ENCODE peak calls at places on chromosomes 13 and 19, in seven cellular contexts. D is heart left ventricle, S is thyroid gland, Q is ovary, Z is A549, R is esophagus squamous epithelium, G is IMR-90. C is an unnamed sample.

GRCh38 chr13:94344126-94344863 is 135.2 kb downstream of the DCT start:
- DNase-seq in D (no peak), S (no peak), Q (no peak), Z (no peak), R (no peak), G (peak; percentile 57), C (no peak)

GRCh38 chr13:44865722-44866484 is 123.4 kb downstream of the NUFIP1 start:
- DNase-seq in D (no peak), S (no peak), Q (no peak), Z (no peak), R (no peak), G (no peak), C (no peak)

GRCh38 chr13:28401303-28402056 is 93.4 kb downstream of the FLT1 start:
- DNase-seq in D (no peak), S (no peak), Q (no peak), Z (no peak), R (no peak), G (peak; percentile 75), C (no peak)

GRCh38 chr13:109000207-109000606 is 370.8 kb downstream of the MYO16 start:
- DNase-seq in D (no peak), S (no peak), Q (no peak), Z (no peak), R (no peak), G (no peak), C (no peak)

GRCh38 chr13:40109324-40109958 is 454.0 kb downstream of the COG6 start:
- DNase-seq in D (no peak), S (no peak), Q (no peak), Z (peak; percentile 5), R (no peak), G (peak; percentile 73), C (no peak)

GRCh38 chr13:21657538-21657937 is 13.3 kb upstream of the FGF9 start:
- DNase-seq in D (no peak), S (no peak), Q (no peak), Z (no peak), R (no peak), G (peak; percentile 94), C (no peak)

GRCh38 chr19:13842294-13843103 is 34.4 kb upstream of the NANOS3 start:
- DNase-seq in D (peak; percentile 94), S (peak; percentile 83), Q (peak; percentile 92), Z (no peak), R (no peak), G (peak; percentile 65), C (peak; percentile 85)

GRCh38 chr19:30212574-30212973 is 159.6 kb upstream of the ZNF536 start:
- DNase-seq in D (no peak), S (no peak), Q (no peak), Z (no peak), R (no peak), G (no peak), C (no peak)

GRCh38 chr13:36519432-36519831 is 87.1 kb downstream of the CCNA1 start:
- DNase-seq in D (no peak), S (no peak), Q (no peak), Z (no peak), R (no peak), G (no peak), C (no peak)

GRCh38 chr13:77781804-77782203 is 84.3 kb downstream of the SLAIN1 start:
- DNase-seq in D (no peak), S (no peak), Q (no peak), Z (no peak), R (no peak), G (no peak), C (no peak)

GRCh38 chr13:78137404-78138142 is 218.9 kb upstream of the EDNRB start:
- DNase-seq in D (no peak), S (peak; percentile 2), Q (no peak), Z (peak; percentile 6), R (no peak), G (peak; percentile 72), C (no peak)

GRCh38 chr19:45682117-45682516 is 9.6 kb downstream of the SNRPD2 start:
- DNase-seq in D (no peak), S (no peak), Q (no peak), Z (no peak), R (no peak), G (no peak), C (no peak)

GRCh38 chr19:45677351-45678230 is 9.6 kb downstream of the GIPR start:
- DNase-seq in D (peak; percentile 70), S (peak; percentile 64), Q (peak; percentile 64), Z (peak; percentile 93), R (peak; percentile 36), G (peak; percentile 62), C (peak; percentile 97)

GRCh38 chr19:45676851-45677263 is 8.8 kb downstream of the GIPR start:
- DNase-seq in D (no peak), S (peak; percentile 16), Q (no peak), Z (no peak), R (no peak), G (no peak), C (peak; percentile 49)

GRCh38 chr19:45682908-45683307 is 8.8 kb downstream of the SNRPD2 start:
- DNase-seq in D (no peak), S (no peak), Q (no peak), Z (no peak), R (no peak), G (no peak), C (no peak)

DNA sequence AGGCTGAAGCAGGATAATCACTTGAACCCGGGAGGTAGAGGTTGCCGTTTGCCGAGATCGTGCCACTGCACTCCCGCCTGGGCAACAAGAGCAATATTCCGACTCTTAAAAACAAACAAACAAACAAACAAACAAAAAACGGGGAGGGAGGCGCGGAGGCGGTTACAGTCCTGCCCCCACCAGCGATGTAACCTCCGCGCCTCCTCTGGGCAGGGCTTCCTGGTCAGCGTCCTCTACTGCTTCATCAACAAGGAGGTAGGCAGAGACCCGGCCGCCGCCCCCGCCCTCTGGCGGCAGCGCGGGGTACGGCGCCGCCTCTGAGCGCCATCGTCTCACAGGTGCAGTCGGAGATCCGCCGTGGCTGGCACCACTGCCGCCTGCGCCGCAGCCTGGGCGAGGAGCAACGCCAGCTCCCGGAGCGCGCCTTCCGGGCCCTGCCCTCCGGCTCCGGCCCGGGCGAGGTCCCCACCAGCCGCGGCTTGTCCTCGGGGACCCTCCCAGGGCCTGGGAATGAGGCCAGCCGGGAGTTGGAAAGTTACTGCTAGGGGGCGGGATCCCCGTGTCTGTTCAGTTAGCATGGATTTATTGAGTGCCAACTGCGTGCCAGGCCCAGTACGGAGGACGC is 10.2 kb downstream of the SNRPD2 start:
- DNase-seq in D (peak; percentile 91), S (peak; percentile 88), Q (peak; percentile 85), Z (peak; percentile 93), R (peak; percentile 35), G (peak; percentile 69), C (peak; percentile 95)
- TF ChIP-seq POLR2A in D (no peak), S (no peak), Q (no peak), Z (no peak), R (no peak), G (no peak), C (no peak)

DNA sequence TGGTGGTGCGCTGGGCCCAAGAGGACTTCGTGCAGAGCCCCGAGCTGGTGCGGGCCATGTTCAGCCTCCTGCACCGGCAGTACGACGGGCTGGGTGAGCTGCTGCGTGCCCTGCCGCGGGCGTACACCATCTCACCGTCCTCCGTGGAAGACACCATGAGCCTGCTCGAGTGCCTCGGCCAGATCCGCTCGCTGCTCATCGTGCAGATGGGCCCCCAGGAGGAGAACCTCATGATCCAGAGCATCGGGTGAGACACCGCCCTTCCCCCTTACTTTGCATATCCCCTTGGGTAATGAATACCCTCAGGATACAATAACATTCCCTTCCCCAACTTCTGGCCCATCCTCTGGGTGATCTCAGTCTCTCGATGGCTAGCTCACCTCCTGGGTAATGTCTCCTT is 60.9 kb downstream of the RYR1 start:
- DNase-seq in D (no peak), S (no peak), Q (no peak), Z (no peak), R (no peak), G (no peak), C (no peak)
- TF ChIP-seq POLR2A in D (no peak), S (no peak), Q (no peak), Z (no peak), R (no peak), G (no peak), C (no peak)

DNA sequence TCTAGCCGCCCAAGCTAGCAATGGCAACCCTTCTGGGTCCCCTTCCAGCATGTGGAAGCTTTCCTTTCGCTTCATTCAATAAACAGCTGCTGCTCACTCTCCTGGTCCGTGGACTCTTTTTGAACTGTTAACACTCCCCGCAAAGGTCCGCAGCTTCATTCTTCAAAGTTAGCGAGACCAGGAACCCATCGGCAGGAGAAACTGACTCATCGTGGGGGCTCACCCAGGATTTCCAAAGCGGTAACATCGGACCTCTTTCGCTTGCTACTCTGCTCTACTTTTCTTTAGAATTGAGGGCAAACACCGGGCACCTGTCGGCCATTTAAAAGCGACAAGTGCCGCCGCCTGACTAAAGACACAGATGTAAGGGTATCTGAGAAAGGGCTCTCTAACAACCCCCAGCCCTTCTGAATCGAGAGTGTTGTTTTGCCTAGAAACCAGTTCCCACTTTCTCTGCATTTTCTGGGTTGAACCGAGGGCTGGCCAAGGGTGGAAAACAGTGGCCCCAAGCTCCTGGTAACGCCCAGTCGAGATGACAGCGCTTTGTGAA is 5.8 kb downstream of the UBA52 start:
- DNase-seq in D (no peak), S (no peak), Q (no peak), Z (no peak), R (no peak), G (no peak), C (no peak)
- TF ChIP-seq POLR2A in D (no peak), S (no peak), Q (no peak), Z (no peak), R (no peak), G (peak; percentile 15), C (no peak)

GRCh38 chr13:98563071-98563470 is 13.8 kb downstream of the STK24 start:
- DNase-seq in D (no peak), S (no peak), Q (no peak), Z (no peak), R (no peak), G (no peak), C (no peak)

GRCh38 chr13:98567140-98567539 is 9.8 kb downstream of the STK24 start:
- DNase-seq in D (no peak), S (no peak), Q (no peak), Z (no peak), R (no peak), G (no peak), C (no peak)

GRCh38 chr13:98564204-98564603 is 12.7 kb downstream of the STK24 start:
- DNase-seq in D (no peak), S (no peak), Q (no peak), Z (no peak), R (no peak), G (no peak), C (no peak)

GRCh38 chr13:98570929-98571372 is 6.0 kb downstream of the STK24 start:
- DNase-seq in D (no peak), S (peak; percentile 49), Q (no peak), Z (no peak), R (no peak), G (no peak), C (peak; percentile 43)

DNA sequence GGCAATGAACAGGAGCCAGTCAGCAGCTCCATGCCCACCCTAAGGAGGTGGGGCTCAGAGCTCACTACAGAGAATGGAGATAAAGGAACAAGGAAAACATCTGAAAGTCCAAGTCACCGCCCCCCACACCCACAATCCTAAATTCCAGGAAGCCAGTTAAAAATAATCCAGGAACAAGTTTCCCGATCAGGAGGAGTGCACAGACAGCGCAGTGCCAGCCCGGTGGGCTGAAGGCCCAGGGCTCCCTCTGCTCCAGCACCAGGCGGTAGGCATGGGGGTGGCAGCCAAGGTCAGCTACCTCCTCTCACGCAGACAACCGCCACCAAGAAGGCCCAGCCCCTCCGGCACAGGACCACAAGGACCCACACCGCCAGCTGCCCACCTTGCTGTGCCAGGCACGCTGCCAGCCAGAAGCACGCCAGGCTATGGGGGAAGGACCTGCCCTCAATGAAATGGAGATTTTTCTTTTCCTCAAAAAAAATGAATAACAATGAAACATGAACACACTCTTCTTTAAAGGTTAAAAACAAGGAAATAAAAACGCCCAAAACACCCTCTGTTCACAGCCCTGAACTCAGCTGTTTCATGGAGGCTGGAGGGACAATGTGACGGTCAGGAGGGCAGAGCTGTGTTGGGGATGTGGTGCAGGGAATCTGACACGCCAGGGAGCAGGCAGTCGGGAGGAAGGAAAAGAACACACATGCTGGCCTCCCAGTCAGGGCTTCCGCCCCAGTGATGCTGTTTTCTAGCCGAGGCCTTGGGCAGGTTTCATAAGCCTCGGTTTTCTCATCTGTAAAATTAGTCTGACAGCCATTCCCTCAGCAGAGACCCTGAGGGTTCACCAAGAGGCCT is 11.0 kb downstream of the STK24 start:
- DNase-seq in D (peak; percentile 74), S (peak; percentile 49), Q (peak; percentile 53), Z (no peak), R (no peak), G (no peak), C (peak; percentile 31)
- TF ChIP-seq POLR2A in D (no peak), S (no peak), Q (no peak), Z (no peak), R (no peak), G (no peak), C (no peak)